ENCODE peak calls at places on chromosomes 13 and 19, in four cellular contexts. G, F, J and D are unnamed samples. For H3K4me1, the result is how much of the 10 kb centered on the place peaks cover.

GRCh38 chr13:38308736-38309135 is 40.9 kb upstream of the UFM1 start:
- DNase-seq in J (no peak), F (no peak), G (peak), D (no peak)

GRCh38 chr13:101447852-101448251 is 4.6 kb upstream of the ITGBL1 start:
- DNase-seq in G (peak), F (no peak), J (no peak), D (no peak)

GRCh38 chr19:48510421-48511268 is 990 bp downstream of the LMTK3 start:
- DNase-seq in F (peak), G (peak), J (no peak), D (peak)

GRCh38 chr13:47457631-47458030 is 543.4 kb downstream of the SUCLA2 start:
- DNase-seq in F (no peak), G (peak), J (no peak), D (no peak)

GRCh38 chr19:5131866-5132561 is 163.1 kb downstream of the KDM4B start:
- DNase-seq in J (no peak), F (no peak), G (no peak), D (no peak)

GRCh38 chr13:66468656-66469055 is 761.5 kb downstream of the PCDH9 start:
- DNase-seq in F (no peak), J (no peak), G (no peak), D (no peak)

GRCh38 chr13:100209857-100210580 is 121.1 kb downstream of the PCCA start:
- DNase-seq in J (no peak), F (no peak), G (no peak), D (peak)

GRCh38 chr19:19179548-19180441 is 9.7 kb upstream of the MEF2B start:
- DNase-seq in G (no peak), F (no peak), J (no peak), D (no peak)

GRCh38 chr19:2528543-2529173 is 52.7 kb downstream of the GADD45B start:
- DNase-seq in J (no peak), F (peak), G (peak), D (no peak)

GRCh38 chr13:99796175-99796819 is 175.3 kb downstream of the ZIC5 start:
- DNase-seq in J (no peak), F (no peak), G (peak), D (peak)

GRCh38 chr13:36313047-36313969 is 15.7 kb upstream of the CCDC169 start:
- DNase-seq in G (no peak), F (no peak), J (no peak), D (no peak)

GRCh38 chr13:92097337-92097903 is 699.0 kb downstream of the GPC5 start:
- DNase-seq in G (peak), F (no peak), J (no peak), D (no peak)

GRCh38 chr19:885536-886224 is 7.3 kb downstream of the MED16 start:
- DNase-seq in J (no peak), F (no peak), G (no peak), D (no peak)

GRCh38 chr19:16922949-16923348 is 34.1 kb downstream of the F2RL3 start:
- DNase-seq in F (no peak), G (no peak), J (no peak), D (no peak)

GRCh38 chr13:99983401-99984133 is 2.0 kb downstream of the ZIC2 start:
- DNase-seq in J (no peak), F (no peak), G (peak), D (no peak)

GRCh38 chr13:28865312-28865711 is 45.2 kb downstream of the MTUS2 start:
- DNase-seq in J (no peak), G (no peak), F (no peak), D (no peak)

GRCh38 chr19:40302224-40303011 is 17.3 kb upstream of the AKT2 start:
- DNase-seq in F (no peak), J (no peak), G (no peak), D (no peak)

GRCh38 chr19:41879670-41880328 is 2.7 kb downstream of the CD79A start:
- DNase-seq in F (no peak), J (no peak), G (no peak), D (no peak)

GRCh38 chr19:41877916-41878905 is 1.1 kb downstream of the CD79A start:
- DNase-seq in G (no peak), F (no peak), J (no peak), D (no peak)

GRCh38 chr19:41876847-41877489 is at the start of gene CD79A:
- DNase-seq in J (no peak), F (no peak), G (no peak), D (no peak)

GRCh38 chr19:41879080-41879479 is 2.0 kb downstream of the CD79A start:
- DNase-seq in F (no peak), J (no peak), G (no peak), D (no peak)

DNA sequence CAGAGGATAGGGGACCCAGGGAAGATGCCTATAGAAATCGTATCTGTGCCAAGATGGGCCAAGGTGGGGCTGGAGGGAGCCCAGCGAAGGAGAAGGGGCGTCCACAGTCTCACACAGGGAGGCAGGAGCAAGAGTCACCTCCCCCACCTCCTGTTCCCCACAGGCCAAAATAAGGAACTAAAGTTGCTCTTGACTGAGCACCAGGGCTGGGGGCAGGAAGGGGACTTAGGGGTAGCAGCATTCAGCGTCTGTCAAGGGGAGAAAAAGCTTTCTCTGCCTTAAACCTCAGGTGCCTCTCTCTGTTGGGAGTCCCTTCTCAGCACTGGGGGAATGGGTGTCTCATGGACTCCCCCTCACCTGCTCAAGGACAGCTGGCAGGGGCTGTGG is 404 bp downstream of the CD79A start:
- DNase-seq in F (no peak), J (no peak), G (no peak), D (no peak)
- H3K4me1 ChIP-seq in F (under half), J (under half), G (under half), D (under half)

DNA sequence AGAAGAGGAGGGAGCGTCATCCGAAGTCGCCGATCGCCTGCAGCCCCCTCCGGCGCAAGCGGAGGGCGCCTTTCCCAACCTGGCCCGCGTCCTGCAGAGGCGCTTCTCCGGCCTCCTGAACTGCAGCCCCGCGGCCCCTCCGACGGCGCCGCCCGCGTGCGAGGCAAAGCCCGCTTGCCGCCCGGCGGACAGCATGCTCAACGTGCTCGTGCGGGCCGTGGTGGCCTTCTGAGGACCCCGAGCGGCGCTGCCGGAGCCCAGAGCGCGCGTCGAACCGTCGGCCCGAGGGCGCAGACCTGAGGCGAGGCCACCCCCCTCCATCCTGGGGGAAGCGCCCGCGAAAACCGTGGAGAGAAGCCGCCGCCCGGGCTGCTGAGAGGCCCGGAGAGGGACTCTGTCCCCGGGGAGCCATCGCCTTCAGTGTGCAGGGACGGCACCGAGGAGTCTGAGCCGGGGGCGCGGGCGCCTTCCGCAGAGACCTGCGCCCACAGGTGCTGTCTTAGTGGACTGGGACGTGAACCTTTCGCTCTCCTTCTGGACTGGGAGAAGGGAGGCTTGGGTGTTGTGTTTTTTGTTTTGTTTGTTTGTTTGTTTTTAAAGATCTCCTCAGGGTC is 3.5 kb downstream of the IER2 start:
- DNase-seq in F (peak), G (no peak), J (no peak), D (no peak)
- H3K4me1 ChIP-seq in F (under half), G (under half), J (under half), D (under half)

GRCh38 chr19:45401815-45402468 is 2.9 kb downstream of the PPP1R13L start:
- DNase-seq in G (no peak), J (no peak), F (no peak), D (no peak)

GRCh38 chr19:45396389-45397260 is 8.2 kb downstream of the PPP1R13L start:
- DNase-seq in F (no peak), G (no peak), J (no peak), D (no peak)

GRCh38 chr19:45403272-45403671 is 1.6 kb downstream of the PPP1R13L start:
- DNase-seq in J (no peak), F (no peak), G (no peak), D (no peak)

GRCh38 chr19:45402469-45403070 is 2.3 kb downstream of the PPP1R13L start:
- DNase-seq in G (peak), J (peak), F (peak), D (peak)

GRCh38 chr19:45400192-45400591 is 4.7 kb downstream of the PPP1R13L start:
- DNase-seq in J (no peak), G (no peak), F (no peak), D (no peak)
- H3K4me1 ChIP-seq in J (under half), G (under half), F (under half), D (under half)

DNA sequence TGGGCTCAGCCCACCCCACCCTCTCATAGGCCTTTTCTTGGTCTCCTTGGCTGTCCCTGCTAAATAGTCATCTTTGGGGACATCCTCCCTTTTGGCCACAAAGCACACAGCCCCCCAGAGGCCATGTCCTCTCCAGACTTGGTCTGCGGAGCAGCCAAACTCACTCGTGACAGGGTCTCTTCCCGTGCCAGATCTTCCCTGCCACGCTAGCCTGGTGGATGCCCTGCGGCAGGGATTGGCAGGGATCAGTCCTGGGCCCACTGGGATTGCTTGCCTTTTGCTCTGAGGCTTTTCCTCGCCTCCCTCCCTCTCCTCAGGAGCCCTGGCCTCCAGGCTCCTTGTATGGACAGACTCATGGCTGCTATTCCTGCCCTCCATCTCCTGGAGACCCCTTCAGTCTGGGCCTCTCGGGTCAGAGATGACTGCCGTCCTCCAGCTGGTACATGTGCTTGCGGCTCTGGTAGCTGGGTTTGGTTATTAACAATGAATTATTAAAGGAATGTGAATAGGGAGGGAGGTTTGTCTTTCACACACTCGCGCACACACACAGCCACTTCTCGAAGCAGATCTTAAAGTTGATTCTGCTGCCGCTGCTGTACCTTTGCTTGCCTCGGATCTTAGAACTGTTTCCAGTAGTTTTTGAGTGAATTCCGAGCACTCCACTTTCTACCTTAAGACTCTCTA is 45.1 kb downstream of the NFIX start:
- DNase-seq in F (no peak), J (no peak), G (no peak), D (no peak)
- H3K4me1 ChIP-seq in F (half or more), J (under half), G (under half), D (under half)

DNA sequence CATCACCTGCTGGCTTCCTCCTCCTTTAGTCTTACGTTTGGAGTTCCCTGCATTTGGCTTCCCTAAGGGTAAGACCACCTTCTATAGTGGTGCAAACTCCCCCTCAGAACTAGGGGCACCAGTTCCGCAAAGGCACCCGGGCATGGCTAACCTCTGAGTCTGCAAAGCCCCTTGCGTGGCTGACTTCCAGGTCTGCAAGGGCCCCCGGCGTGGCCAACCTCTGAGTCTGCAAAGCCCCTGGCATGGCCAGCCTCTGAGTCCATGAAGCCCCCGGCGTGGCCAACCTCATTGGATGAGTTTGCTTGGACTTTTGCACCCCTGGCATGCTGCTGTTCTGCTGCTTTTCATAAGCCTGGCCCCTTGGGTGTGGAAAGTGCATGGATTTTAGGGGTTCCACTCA is 5.1 kb downstream of the MCF2L start:
- DNase-seq in F (no peak), J (no peak), G (no peak), D (no peak)
- H3K4me1 ChIP-seq in F (under half), J (under half), G (under half), D (under half)

DNA sequence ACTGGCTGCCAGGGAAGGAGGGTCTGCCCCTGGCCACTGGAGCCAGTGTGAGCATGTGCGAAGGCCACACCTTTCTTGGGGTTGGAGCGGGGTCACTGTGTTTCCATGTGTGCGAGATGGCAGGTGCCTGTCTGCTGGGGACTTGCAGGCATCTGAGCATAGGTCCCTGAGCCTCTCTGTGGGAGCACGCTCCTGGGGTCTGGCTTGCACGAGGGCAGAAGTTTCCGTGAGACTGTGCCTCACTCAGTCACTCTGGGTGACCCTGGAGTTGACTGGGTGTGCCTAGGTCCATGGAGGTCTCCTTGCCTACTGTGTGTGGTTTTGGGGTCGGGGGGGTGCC is 31.3 kb downstream of the PAK4 start:
- DNase-seq in J (no peak), F (no peak), G (no peak), D (no peak)
- H3K4me1 ChIP-seq in J (under half), F (half or more), G (under half), D (under half)

DNA sequence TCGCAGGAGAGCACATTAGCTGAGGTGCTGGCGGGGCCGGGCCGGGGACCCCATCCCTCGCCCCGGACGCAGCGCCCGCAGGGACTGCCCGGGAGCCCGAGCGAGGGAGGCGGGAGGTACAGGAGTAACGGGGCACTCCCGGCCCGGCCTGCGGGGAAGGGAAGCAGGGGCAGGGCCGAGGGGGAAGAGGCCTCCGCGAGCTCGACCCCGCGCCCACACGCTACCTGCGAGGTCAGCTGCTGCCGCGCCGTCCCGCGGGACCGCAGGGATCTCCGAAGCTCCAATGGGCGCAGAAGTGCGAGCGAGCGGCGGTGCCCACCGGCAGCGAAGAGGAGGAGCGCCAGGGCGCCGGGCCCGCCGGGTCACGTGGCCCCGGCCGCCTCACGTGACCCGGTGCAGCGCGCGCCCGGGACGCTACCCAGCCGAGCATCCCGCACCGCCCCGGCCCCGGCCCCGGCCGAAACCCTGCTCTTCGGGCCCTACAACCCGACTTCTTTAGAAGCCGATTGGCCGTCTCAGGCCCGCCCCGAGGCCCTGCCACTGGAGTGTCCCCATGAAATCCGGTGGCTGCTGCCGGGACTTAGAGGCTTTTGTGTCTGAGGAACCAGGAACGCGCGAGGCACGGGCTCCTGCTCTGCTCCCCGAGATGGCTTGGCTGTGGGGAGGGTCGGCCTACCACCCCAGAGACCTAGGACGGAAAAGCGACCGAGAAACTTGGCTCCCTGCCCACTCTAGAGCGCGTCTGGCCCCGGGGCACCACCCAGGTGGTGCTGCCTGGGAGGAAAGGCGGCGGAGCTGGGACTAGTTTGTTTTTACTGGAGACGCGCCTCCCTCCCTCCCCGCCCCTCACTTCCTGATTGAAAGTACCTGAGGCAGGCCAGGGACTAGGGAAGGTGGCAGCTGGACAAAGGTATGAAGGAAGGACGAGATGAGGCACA is at the start of gene RCBTB1:
- DNase-seq in J (peak), G (peak), F (peak), D (peak)
- H3K4me1 ChIP-seq in J (under half), G (under half), F (under half), D (under half)

GRCh38 chr19:35004517-35005255 is 4.6 kb downstream of the GRAMD1A start:
- DNase-seq in J (no peak), F (no peak), G (no peak), D (no peak)
- H3K4me1 ChIP-seq in J (half or more), F (half or more), G (under half), D (half or more)